ENCODE peak calls at places on chromosome 22, in seven cellular contexts. F is HepG2, U is K562, C is H1, D is HCT116, H is T47D, P is GM12878. J is an unnamed sample.

GRCh38 chr22:49547751-49548239 is 279.9 kb downstream of the BRD1 start:
- DNase-seq in H (no peak), D (no peak), C (no peak), F (no peak), P (no peak), U (no peak), J (no peak)

GRCh38 chr22:32545801-32546200 is 71.2 kb downstream of the FBXO7 start:
- DNase-seq in U (no peak), F (peak), C (no peak), H (no peak), P (no peak), D (no peak), J (no peak)

GRCh38 chr22:46121079-46121478 is 29.2 kb upstream of the PPARA start:
- DNase-seq in F (no peak), C (no peak), D (no peak), H (no peak), U (no peak), P (no peak), J (no peak)

GRCh38 chr22:40654522-40655167 is 18.1 kb upstream of the MRTFA start:
- DNase-seq in C (no peak), U (peak), D (no peak), H (no peak), P (no peak), F (no peak), J (peak)

GRCh38 chr22:42074846-42075245 is 798 bp downstream of the PHETA2 start:
- DNase-seq in H (no peak), P (no peak), F (no peak), U (no peak), D (no peak), C (no peak), J (no peak)

GRCh38 chr22:24186352-24186740 is 5.1 kb downstream of the SUSD2 start:
- DNase-seq in C (no peak), P (no peak), H (peak), F (no peak), U (no peak), D (no peak), J (peak)

GRCh38 chr22:24695958-24696511 is 78.5 kb downstream of the PIWIL3 start:
- DNase-seq in D (no peak), U (peak), H (no peak), P (no peak), F (no peak), C (peak), J (no peak)

GRCh38 chr22:46421272-46421671 is 85.8 kb downstream of the TRMU start:
- DNase-seq in P (peak), U (no peak), F (no peak), D (no peak), H (no peak), C (no peak), J (no peak)

GRCh38 chr22:40603088-40603605 is 33.4 kb downstream of the MRTFA start:
- DNase-seq in D (no peak), U (no peak), H (no peak), C (no peak), P (no peak), F (no peak), J (no peak)

GRCh38 chr22:44347549-44347948 is 34.8 kb upstream of the SHISAL1 start:
- DNase-seq in C (no peak), H (no peak), D (no peak), U (no peak), F (no peak), P (no peak), J (no peak)

GRCh38 chr22:46691571-46691970 is 46.5 kb downstream of the CERK start:
- DNase-seq in F (no peak), D (no peak), U (no peak), P (no peak), H (no peak), C (no peak), J (no peak)

GRCh38 chr22:45248832-45249561 is 8.3 kb upstream of the KIAA0930 start:
- DNase-seq in D (no peak), F (no peak), H (no peak), P (peak), C (no peak), U (no peak), J (no peak)

GRCh38 chr22:31829505-31829904 is 75.7 kb downstream of the DEPDC5 start:
- DNase-seq in P (peak), F (peak), U (peak), D (peak), H (no peak), C (no peak), J (peak)

DNA sequence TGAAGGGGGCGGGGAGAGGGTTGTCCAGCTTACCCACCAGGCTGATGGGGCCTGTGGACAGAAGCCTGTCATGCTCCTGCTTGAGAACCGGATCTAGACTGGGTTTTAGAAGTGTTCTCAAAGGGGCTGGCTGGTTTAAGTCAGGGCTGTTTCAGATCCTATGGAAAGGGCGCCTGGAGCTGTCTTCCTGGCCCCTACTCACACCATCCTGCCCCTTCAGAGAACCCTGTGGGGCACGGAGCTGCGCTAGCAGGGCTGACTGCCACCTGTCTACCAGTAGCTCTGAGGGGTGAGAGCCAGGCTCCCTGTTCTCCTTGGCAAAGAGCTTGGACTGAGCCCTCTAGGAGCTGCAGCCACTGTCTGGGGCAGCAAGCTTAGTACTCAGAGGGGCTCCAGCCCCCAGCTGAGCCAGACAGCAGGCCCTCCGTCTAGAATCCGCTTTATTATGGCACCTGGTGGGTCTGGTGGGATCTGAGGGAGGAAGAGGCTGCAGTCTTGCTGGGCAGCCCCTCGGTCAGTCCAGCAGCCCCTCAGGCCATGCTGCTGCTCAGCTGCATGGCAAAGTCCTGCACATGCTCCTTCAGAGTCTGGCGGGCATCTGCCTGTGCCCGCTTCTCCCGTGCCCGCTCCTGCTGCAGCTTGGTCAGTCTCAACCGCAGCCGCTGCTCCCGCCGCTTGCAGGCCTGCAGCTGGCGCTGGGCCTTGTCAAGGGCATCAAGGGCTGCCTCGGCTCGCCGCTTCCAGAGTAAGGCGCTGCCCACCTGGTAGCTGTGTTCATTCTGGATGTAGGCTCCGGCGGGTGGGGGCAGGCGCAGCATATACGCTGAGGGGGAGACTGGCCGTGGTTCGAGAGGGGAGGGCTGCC is 2.3 kb downstream of the THAP7 start:
- DNase-seq in F (no peak), P (no peak), D (no peak), C (no peak), H (no peak), U (no peak), J (no peak)
- TF ChIP-seq JUND in F (no peak), P (no peak), D (no peak), C (no peak), H (no peak), U (no peak), J (no peak)

GRCh38 chr22:30260682-30261081 is 6.0 kb downstream of the OSM start:
- DNase-seq in P (no peak), D (no peak), H (peak), U (no peak), F (no peak), C (no peak), J (no peak)

GRCh38 chr22:30261134-30261533 is 5.5 kb downstream of the OSM start:
- DNase-seq in H (no peak), C (no peak), P (no peak), D (no peak), U (no peak), F (peak), J (no peak)

GRCh38 chr22:30263883-30264282 is 2.8 kb downstream of the OSM start:
- DNase-seq in H (no peak), D (no peak), P (no peak), U (no peak), F (no peak), C (no peak), J (no peak)

GRCh38 chr22:30262917-30263741 is 3.5 kb downstream of the OSM start:
- DNase-seq in P (no peak), H (peak), F (peak), U (peak), C (peak), D (no peak), J (peak)

DNA sequence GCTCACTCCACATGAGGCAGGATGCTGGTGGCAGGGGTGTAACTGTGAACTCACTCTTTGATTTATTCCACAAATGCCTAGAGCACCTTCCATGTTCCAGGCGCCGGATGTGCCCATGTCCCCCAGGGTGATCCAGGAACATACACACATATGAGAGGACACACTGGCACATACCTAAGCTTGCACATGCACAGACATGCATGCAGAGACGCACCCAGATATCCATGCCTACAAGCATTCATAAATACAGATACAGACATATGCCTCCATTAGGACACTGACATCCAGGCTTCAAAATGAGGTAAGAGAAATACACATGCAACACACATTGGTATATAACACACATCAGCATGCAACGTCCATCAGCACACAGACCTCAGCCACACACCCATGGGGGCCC is 4.5 kb downstream of the OSM start:
- DNase-seq in F (no peak), D (no peak), P (no peak), U (no peak), C (no peak), H (no peak), J (no peak)
- TF ChIP-seq JUND in F (no peak), D (no peak), P (no peak), U (no peak), C (no peak), H (no peak), J (no peak)

GRCh38 chr22:19869497-19870152 is 15.0 kb upstream of the GNB1L start:
- DNase-seq in C (peak), P (no peak), F (no peak), U (no peak), H (no peak), D (no peak), J (no peak)
- TF ChIP-seq JUND in C (no peak), P (no peak), F (no peak), U (no peak), H (no peak), D (no peak), J (no peak)

GRCh38 chr22:30041881-30042280 is 38.4 kb upstream of the HORMAD2 start:
- DNase-seq in D (no peak), F (no peak), U (no peak), P (no peak), C (no peak), H (no peak), J (no peak)

GRCh38 chr22:30041475-30041874 is 38.8 kb upstream of the HORMAD2 start:
- DNase-seq in H (no peak), U (no peak), C (no peak), P (no peak), F (no peak), D (no peak), J (no peak)

GRCh38 chr22:30038219-30038618 is 42.0 kb upstream of the HORMAD2 start:
- DNase-seq in P (no peak), F (no peak), D (no peak), H (peak), C (no peak), U (no peak), J (no peak)

GRCh38 chr22:30043181-30043580 is 37.1 kb upstream of the HORMAD2 start:
- DNase-seq in U (no peak), F (no peak), H (no peak), P (no peak), D (no peak), C (no peak), J (no peak)

DNA sequence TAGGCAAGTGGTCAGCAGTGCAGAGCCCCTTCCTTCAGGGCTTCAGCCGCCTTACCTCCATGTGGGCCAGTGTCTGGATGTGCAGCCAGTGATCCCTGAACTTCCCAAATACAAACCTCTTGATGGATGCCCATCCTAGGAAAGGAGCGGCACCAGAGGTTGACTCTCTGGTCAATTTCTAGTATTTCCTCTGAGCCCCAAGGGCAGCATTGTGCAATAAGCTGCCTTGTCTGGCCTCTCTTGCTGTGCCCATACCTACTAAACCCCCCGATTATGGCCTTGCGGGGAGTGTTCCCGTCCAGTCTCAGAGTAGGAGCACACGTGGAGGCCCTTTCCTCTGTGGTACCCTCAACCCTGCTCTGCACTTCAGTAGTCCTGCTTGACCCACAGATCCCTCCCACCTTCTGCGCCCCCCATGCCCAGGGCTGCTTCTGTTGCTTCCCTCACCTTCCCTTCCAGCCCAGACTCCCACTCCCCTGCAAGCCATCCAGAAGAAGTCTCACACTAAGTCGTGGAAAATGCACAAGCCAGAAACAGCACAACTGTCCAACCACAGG is 39.7 kb upstream of the HORMAD2 start:
- DNase-seq in U (no peak), F (no peak), C (no peak), D (no peak), P (no peak), H (no peak), J (no peak)
- TF ChIP-seq JUND in U (no peak), F (no peak), C (no peak), D (no peak), P (no peak), H (no peak), J (no peak)

DNA sequence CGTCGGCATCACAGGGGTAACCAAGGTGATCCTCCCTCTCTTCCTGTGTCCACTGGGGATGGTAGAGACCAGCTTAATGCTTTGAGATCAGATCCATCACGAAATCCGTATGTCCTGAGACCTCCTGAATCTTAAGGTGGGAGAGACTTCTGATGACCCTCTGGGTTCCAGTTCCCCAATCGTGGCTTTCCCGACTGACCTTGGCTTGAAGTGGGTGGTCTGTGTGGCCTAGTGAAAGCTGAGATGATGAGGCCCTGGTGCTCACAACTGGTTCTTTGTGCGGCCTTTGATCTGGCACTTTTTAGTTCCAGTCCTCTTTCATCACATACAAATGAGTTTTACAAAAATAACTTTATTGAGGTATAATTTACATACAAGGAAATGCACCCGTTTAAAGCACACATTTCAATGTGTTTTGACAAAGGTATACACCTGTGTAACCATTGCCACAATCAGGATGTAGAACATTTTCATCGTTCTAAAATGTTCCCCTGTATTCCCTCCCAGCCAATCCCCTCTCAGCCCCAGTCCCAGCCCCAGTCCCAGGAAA is 6.1 kb downstream of the MIAT start:
- DNase-seq in P (no peak), C (no peak), H (no peak), D (no peak), U (no peak), F (no peak), J (no peak)
- TF ChIP-seq JUND in P (no peak), C (no peak), H (no peak), D (no peak), U (no peak), F (no peak), J (no peak)

DNA sequence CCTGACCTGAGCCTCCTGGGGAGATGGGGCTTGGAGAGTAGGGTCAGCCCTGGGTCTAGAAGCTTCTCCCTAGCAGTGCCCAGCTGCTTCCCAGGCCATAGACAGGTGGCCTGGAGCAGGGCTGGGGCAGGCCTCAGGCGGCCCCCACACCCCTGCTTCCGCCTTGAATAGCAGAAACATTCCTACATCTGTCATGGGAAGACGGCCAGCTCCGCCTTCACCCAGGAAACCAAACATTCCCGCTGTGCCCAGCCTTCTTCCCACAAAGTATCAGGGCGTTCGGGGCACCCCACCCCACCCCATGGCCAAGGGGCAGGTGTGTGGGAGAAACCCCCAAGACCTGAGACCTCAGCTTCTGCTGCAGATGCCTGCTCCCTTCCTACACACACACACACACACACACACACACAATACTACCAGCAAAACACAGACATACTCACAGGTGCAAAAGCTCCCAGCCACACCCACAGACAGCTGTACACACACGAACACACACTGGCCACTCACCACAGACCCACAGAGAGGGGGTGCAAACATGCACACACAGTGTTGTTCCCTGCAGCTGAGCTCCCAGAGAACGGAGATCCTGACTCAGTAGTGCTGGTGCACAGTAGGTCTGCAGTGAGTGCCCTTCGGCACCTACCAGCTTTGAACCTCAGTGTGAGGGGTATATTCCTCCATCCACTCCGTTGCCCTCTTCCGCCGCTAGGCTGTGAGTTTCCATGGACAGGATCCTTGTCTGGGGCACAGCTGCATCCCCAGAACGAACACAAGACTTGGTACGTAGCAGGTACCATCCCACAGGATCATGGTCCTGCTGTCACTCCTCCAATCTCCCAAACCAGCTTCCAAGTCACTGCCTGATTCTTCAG is 37.4 kb downstream of the PDGFB start:
- DNase-seq in P (no peak), D (no peak), F (no peak), U (no peak), C (no peak), H (peak), J (no peak)
- TF ChIP-seq JUND in P (no peak), D (no peak), F (no peak), U (no peak), C (no peak), H (no peak), J (no peak)

J was measured in SK-N-SH.